ENCODE peak calls at places on chromosome 10, in four cellular contexts. E is GM12878, I is K562, T is GM12891. A is an unnamed sample.

GRCh38 chr10:124708246-124708779 is 35.9 kb downstream of the FAM53B start:
- DNase-seq in T (no peak), E (no peak), I (no peak), A (no peak)

GRCh38 chr10:98555011-98555619 is 108.4 kb upstream of the HPS1 start:
- DNase-seq in I (no peak), E (no peak), T (no peak), A (no peak)

GRCh38 chr10:80612261-80612660 is 74.6 kb downstream of the SH2D4B start:
- DNase-seq in E (no peak), T (no peak), I (no peak), A (no peak)

GRCh38 chr10:18738835-18739234 is 79.6 kb downstream of the ARL5B start:
- DNase-seq in I (no peak), T (no peak), E (no peak), A (no peak)

GRCh38 chr10:24882047-24882698 is 70.2 kb downstream of the PRTFDC1 start:
- DNase-seq in T (no peak), I (no peak), E (peak; percentile 53), A (no peak)

GRCh38 chr10:131694168-131694962 is 206.4 kb upstream of the PPP2R2D start:
- DNase-seq in I (no peak), E (no peak), T (no peak), A (no peak)

GRCh38 chr10:110312206-110312605 is 7.5 kb upstream of the SMNDC1 start:
- DNase-seq in E (no peak), I (no peak), T (no peak), A (no peak)

GRCh38 chr10:100766693-100767427 is 21.5 kb downstream of the PAX2 start:
- DNase-seq in E (no peak), I (no peak), T (no peak), A (no peak)

GRCh38 chr10:71010730-71011129 is 122.4 kb upstream of the PCBD1 start:
- DNase-seq in E (no peak), T (no peak), I (no peak), A (no peak)

GRCh38 chr10:9302142-9302746 is 1247.8 kb downstream of the GATA3 start:
- DNase-seq in I (peak; percentile 52), T (no peak), E (no peak), A (no peak)

GRCh38 chr10:131514454-131514853 is 202.9 kb upstream of the TCERG1L start:
- DNase-seq in I (peak; percentile 9), E (no peak), T (no peak), A (no peak)

GRCh38 chr10:112689327-112689726 is 242.3 kb downstream of the VTI1A start:
- DNase-seq in I (peak; percentile 6), E (no peak), T (no peak), A (no peak)

GRCh38 chr10:132392811-132393694 is 3.9 kb upstream of the PWWP2B start:
- DNase-seq in I (no peak), E (no peak), T (no peak), A (no peak)

GRCh38 chr10:109912335-109913282 is 10.7 kb downstream of the XPNPEP1 start:
- DNase-seq in T (no peak), I (no peak), E (peak; percentile 84), A (no peak)

GRCh38 chr10:58267713-58268453 is at the start of gene IPMK:
- DNase-seq in T (peak; percentile 56), I (peak; percentile 97), E (peak; percentile 63), A (peak; percentile 84)

GRCh38 chr10:3525832-3526449 is 259.1 kb downstream of the KLF6 start:
- DNase-seq in T (no peak), I (peak; percentile 55), E (no peak), A (no peak)

GRCh38 chr10:10891437-10891836 is 126.2 kb upstream of the CELF2 start:
- DNase-seq in I (no peak), E (no peak), T (no peak), A (no peak)

GRCh38 chr10:83536426-83536825 is 602.9 kb upstream of the GHITM start:
- DNase-seq in T (no peak), I (no peak), E (no peak), A (no peak)

GRCh38 chr10:60760711-60761210 is 17.5 kb upstream of the CDK1 start:
- DNase-seq in I (no peak), E (no peak), T (no peak), A (no peak)

GRCh38 chr10:133249975-133250754 is 12.5 kb downstream of the VENTX start:
- DNase-seq in I (no peak), T (no peak), E (no peak), A (no peak)

GRCh38 chr10:102492344-102492939 is 10.1 kb downstream of the ACTR1A start:
- DNase-seq in T (no peak), I (no peak), E (no peak), A (no peak)

GRCh38 chr10:3763852-3764625 is 21.0 kb downstream of the KLF6 start:
- DNase-seq in T (no peak), I (no peak), E (no peak), A (no peak)

GRCh38 chr10:27744478-27745379 is 890 bp downstream of the MKX start:
- DNase-seq in E (no peak), T (peak; percentile 5), I (no peak), A (no peak)

GRCh38 chr10:132390455-132391371 is 6.3 kb upstream of the PWWP2B start:
- DNase-seq in I (no peak), E (no peak), T (no peak), A (no peak)

GRCh38 chr10:71957546-71958275 is 6.5 kb upstream of the CHST3 start:
- DNase-seq in T (no peak), E (no peak), I (peak; percentile 47), A (no peak)

GRCh38 chr10:20466731-20467130 is 430.4 kb downstream of the NEBL start:
- DNase-seq in T (no peak), I (no peak), E (no peak), A (no peak)

GRCh38 chr10:9015005-9015404 is 960.5 kb downstream of the GATA3 start:
- DNase-seq in T (no peak), E (no peak), I (no peak), A (no peak)

GRCh38 chr10:119337796-119338432 is 130.5 kb downstream of the GRK5 start:
- DNase-seq in T (no peak), I (no peak), E (no peak), A (no peak)

GRCh38 chr10:103470755-103471653 is 8.0 kb downstream of the CALHM3 start:
- DNase-seq in E (peak; percentile 95), I (peak; percentile 65), T (peak; percentile 85), A (peak; percentile 93)

GRCh38 chr10:93406367-93407145 is 75.6 kb downstream of the MYOF start:
- DNase-seq in I (no peak), E (no peak), T (no peak), A (no peak)

GRCh38 chr10:98858525-98858924 is 377.1 kb downstream of the HPSE2 start:
- DNase-seq in E (no peak), T (no peak), I (peak; percentile 10), A (no peak)

GRCh38 chr10:75205908-75206307 is 4.7 kb upstream of the VDAC2 start:
- DNase-seq in I (no peak), E (no peak), T (no peak), A (no peak)
- TF ChIP-seq SPI1 in I (no peak), E (no peak), T (no peak), A (no peak)

DNA sequence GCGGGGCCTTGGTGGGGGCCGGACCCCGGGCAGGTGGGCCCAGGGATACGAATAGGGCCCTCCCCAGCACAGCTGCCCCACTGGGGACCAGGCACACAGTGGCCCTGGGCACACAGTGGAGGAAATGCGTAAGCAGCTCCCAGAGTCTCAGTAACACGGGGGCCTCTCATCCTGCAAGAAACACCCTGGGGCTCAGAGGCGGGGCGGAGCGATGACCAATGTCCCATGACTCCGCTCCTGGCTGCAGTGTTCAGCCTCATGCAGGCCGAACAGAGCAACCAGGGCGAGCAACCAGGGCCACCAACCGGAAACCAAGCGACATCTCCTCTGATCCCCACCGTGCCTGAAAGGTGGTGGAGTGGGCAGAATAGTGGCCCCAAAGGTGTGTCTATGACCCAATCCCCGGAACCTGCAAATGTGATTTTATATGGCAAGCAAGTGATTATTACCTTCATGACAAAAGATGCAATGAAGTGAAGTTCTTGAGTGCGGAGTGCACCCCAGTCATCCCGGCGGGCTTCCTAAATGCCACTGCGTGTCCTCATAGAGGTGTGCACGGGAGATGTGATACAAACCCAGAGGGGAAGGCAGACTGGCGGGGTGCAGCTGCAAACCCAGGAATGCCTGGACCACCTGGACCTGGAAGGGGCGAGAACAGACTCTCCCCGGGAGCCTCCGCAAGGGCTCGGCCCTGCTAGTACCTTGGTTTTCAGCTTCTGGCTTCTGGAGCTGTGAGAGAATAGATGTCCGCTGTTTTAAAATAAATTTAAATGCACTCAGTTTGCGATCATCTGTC is 50.1 kb upstream of the EBF3 start:
- DNase-seq in I (no peak), T (no peak), E (no peak), A (no peak)
- TF ChIP-seq SPI1 in I (no peak), T (no peak), E (no peak), A (no peak)

GRCh38 chr10:48468130-48468790 is 136.6 kb downstream of the ARHGAP22 start:
- DNase-seq in T (no peak), I (peak; percentile 96), E (no peak), A (no peak)

GRCh38 chr10:48467669-48468068 is 137.2 kb downstream of the ARHGAP22 start:
- DNase-seq in T (no peak), E (no peak), I (peak; percentile 59), A (no peak)

GRCh38 chr10:48470115-48470892 is 134.6 kb downstream of the ARHGAP22 start:
- DNase-seq in I (peak; percentile 99), T (no peak), E (no peak), A (no peak)

GRCh38 chr10:48469516-48470020 is 135.3 kb downstream of the ARHGAP22 start:
- DNase-seq in T (no peak), E (no peak), I (peak; percentile 37), A (no peak)

GRCh38 chr10:48468866-48469511 is 135.9 kb downstream of the ARHGAP22 start:
- DNase-seq in E (no peak), I (peak; percentile 62), T (no peak), A (no peak)
- TF ChIP-seq SPI1 in E (no peak), I (no peak), T (no peak), A (no peak)

DNA sequence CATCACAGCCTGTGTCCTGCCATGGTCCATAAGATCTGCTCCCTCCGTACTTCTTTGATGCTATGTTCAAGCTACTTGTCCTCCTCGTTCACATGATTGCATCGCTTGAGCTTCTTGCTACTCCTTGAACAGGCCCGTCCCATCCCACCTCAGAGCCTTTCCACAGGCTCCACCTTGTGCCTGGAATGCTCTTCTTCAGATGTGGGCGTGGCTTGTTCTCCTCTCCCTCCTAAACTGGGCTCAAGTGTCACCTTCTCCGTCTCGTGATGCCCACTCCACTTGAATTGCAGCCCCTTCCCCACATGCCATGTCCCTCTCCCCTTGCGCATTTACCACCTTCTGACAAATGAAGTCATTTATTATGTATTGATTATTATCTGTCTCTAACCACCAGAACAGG is 124.5 kb downstream of the PLPP4 start:
- DNase-seq in T (no peak), I (peak; percentile 1), E (no peak), A (no peak)
- TF ChIP-seq SPI1 in T (no peak), I (no peak), E (no peak), A (no peak)

GRCh38 chr10:5486852-5487235 is 12.5 kb downstream of the CALML5 start:
- DNase-seq in T (no peak), E (no peak), I (peak; percentile 75), A (no peak)

GRCh38 chr10:5482016-5482415 is 17.4 kb downstream of the CALML5 start:
- DNase-seq in E (no peak), I (no peak), T (no peak), A (no peak)

GRCh38 chr10:5485948-5486851 is 13.2 kb downstream of the CALML5 start:
- DNase-seq in I (no peak), T (no peak), E (no peak), A (no peak)

GRCh38 chr10:5485290-5485689 is 14.1 kb downstream of the CALML5 start:
- DNase-seq in T (no peak), I (no peak), E (no peak), A (no peak)

GRCh38 chr10:5484205-5484604 is 15.2 kb downstream of the CALML5 start:
- DNase-seq in T (no peak), E (no peak), I (peak; percentile 43), A (no peak)
- TF ChIP-seq SPI1 in T (no peak), E (no peak), I (no peak), A (no peak)